ENCODE peak calls at places on chromosomes 11 and 22, in seven cellular contexts. One of them, this sample, is unnamed.

GRCh38 chr22:39467390-39467901 is 10.6 kb downstream of the MGAT3 start:
- DNase-seq in nucleus accumbens: no peak
- DNase-seq in iPS DF 6.9: no peak
- DNase-seq in stomach: no peak
- DNase-seq in heart right ventricle: no peak
- DNase-seq in suprapubic skin: no peak
- DNase-seq in NCI-H460: no peak
- DNase-seq in this sample: no peak

GRCh38 chr11:123308077-123308476 is 113.0 kb upstream of the CLMP start:
- DNase-seq in iPS DF 6.9: no peak
- DNase-seq in NCI-H460: no peak
- DNase-seq in nucleus accumbens: no peak
- DNase-seq in stomach: no peak
- DNase-seq in suprapubic skin: no peak
- DNase-seq in heart right ventricle: peak; percentile 13
- DNase-seq in this sample: no peak

GRCh38 chr11:57513911-57514537 is 1.5 kb downstream of the SLC43A1 start:
- DNase-seq in NCI-H460: no peak
- DNase-seq in heart right ventricle: peak; percentile 25
- DNase-seq in nucleus accumbens: no peak
- DNase-seq in suprapubic skin: peak; percentile 65
- DNase-seq in stomach: peak; percentile 69
- DNase-seq in iPS DF 6.9: no peak
- DNase-seq in this sample: no peak

GRCh38 chr11:109547356-109548027 is 125.5 kb downstream of the C11orf87 start:
- DNase-seq in heart right ventricle: no peak
- DNase-seq in suprapubic skin: no peak
- DNase-seq in NCI-H460: peak; percentile 13
- DNase-seq in stomach: no peak
- DNase-seq in iPS DF 6.9: no peak
- DNase-seq in nucleus accumbens: no peak
- DNase-seq in this sample: no peak

GRCh38 chr11:55849037-55849436 is 10.5 kb downstream of the OR5D16 start:
- DNase-seq in iPS DF 6.9: no peak
- DNase-seq in heart right ventricle: no peak
- DNase-seq in stomach: no peak
- DNase-seq in suprapubic skin: no peak
- DNase-seq in NCI-H460: no peak
- DNase-seq in nucleus accumbens: no peak
- DNase-seq in this sample: no peak

GRCh38 chr22:46364341-46365165 is 29.0 kb downstream of the TRMU start:
- DNase-seq in NCI-H460: no peak
- DNase-seq in suprapubic skin: no peak
- DNase-seq in stomach: no peak
- DNase-seq in iPS DF 6.9: no peak
- DNase-seq in heart right ventricle: no peak
- DNase-seq in nucleus accumbens: no peak
- DNase-seq in this sample: no peak

GRCh38 chr11:1574256-1575242 is 2.5 kb upstream of the DUSP8 start:
- DNase-seq in nucleus accumbens: no peak
- DNase-seq in heart right ventricle: no peak
- DNase-seq in NCI-H460: no peak
- DNase-seq in suprapubic skin: no peak
- DNase-seq in iPS DF 6.9: no peak
- DNase-seq in stomach: peak; percentile 69
- DNase-seq in this sample: no peak

GRCh38 chr22:47161631-47162030 is 399.2 kb downstream of the TBC1D22A start:
- DNase-seq in suprapubic skin: no peak
- DNase-seq in iPS DF 6.9: no peak
- DNase-seq in nucleus accumbens: no peak
- DNase-seq in heart right ventricle: no peak
- DNase-seq in stomach: no peak
- DNase-seq in NCI-H460: no peak
- DNase-seq in this sample: no peak

GRCh38 chr11:123083623-123084029 is 21.7 kb upstream of the HSPA8 start:
- DNase-seq in heart right ventricle: peak; percentile 94
- DNase-seq in iPS DF 6.9: no peak
- DNase-seq in NCI-H460: peak; percentile 63
- DNase-seq in stomach: peak; percentile 76
- DNase-seq in suprapubic skin: peak; percentile 80
- DNase-seq in nucleus accumbens: no peak
- DNase-seq in this sample: no peak

GRCh38 chr11:61962213-61963015 is 5.0 kb downstream of the FTH1 start:
- DNase-seq in NCI-H460: no peak
- DNase-seq in stomach: no peak
- DNase-seq in iPS DF 6.9: no peak
- DNase-seq in nucleus accumbens: no peak
- DNase-seq in suprapubic skin: no peak
- DNase-seq in heart right ventricle: no peak
- DNase-seq in this sample: no peak

GRCh38 chr11:70525006-70525405 is 126.7 kb downstream of the CTTN start:
- DNase-seq in stomach: no peak
- DNase-seq in heart right ventricle: no peak
- DNase-seq in NCI-H460: no peak
- DNase-seq in suprapubic skin: no peak
- DNase-seq in nucleus accumbens: no peak
- DNase-seq in iPS DF 6.9: no peak
- DNase-seq in this sample: no peak

GRCh38 chr22:37951305-37951704 is 2.1 kb downstream of the C22orf23 start:
- DNase-seq in stomach: no peak
- DNase-seq in iPS DF 6.9: no peak
- DNase-seq in NCI-H460: no peak
- DNase-seq in nucleus accumbens: no peak
- DNase-seq in heart right ventricle: no peak
- DNase-seq in suprapubic skin: no peak
- DNase-seq in this sample: no peak

GRCh38 chr11:28566643-28567042 is 458.5 kb downstream of the METTL15 start:
- DNase-seq in heart right ventricle: peak; percentile 85
- DNase-seq in iPS DF 6.9: no peak
- DNase-seq in suprapubic skin: peak; percentile 57
- DNase-seq in NCI-H460: peak; percentile 99
- DNase-seq in stomach: peak; percentile 56
- DNase-seq in nucleus accumbens: no peak
- DNase-seq in this sample: no peak

GRCh38 chr11:2577071-2578005 is 122.5 kb downstream of the KCNQ1OT1 start:
- DNase-seq in iPS DF 6.9: no peak
- DNase-seq in nucleus accumbens: no peak
- DNase-seq in NCI-H460: no peak
- DNase-seq in heart right ventricle: no peak
- DNase-seq in suprapubic skin: peak; percentile 56
- DNase-seq in stomach: no peak
- DNase-seq in this sample: no peak

GRCh38 chr11:126352934-126353801 is 2.3 kb upstream of the ST3GAL4 start:
- DNase-seq in heart right ventricle: no peak
- DNase-seq in stomach: no peak
- DNase-seq in iPS DF 6.9: no peak
- DNase-seq in NCI-H460: peak; percentile 52
- DNase-seq in nucleus accumbens: no peak
- DNase-seq in suprapubic skin: peak; percentile 35
- DNase-seq in this sample: no peak

GRCh38 chr11:67367836-67368227 is 5.6 kb downstream of the CLCF1 start:
- DNase-seq in suprapubic skin: no peak
- DNase-seq in nucleus accumbens: no peak
- DNase-seq in NCI-H460: no peak
- DNase-seq in heart right ventricle: no peak
- DNase-seq in iPS DF 6.9: no peak
- DNase-seq in stomach: no peak
- DNase-seq in this sample: no peak

GRCh38 chr22:40183029-40183581 is 5.4 kb downstream of the TNRC6B start:
- DNase-seq in heart right ventricle: no peak
- DNase-seq in nucleus accumbens: no peak
- DNase-seq in NCI-H460: no peak
- DNase-seq in iPS DF 6.9: no peak
- DNase-seq in suprapubic skin: no peak
- DNase-seq in stomach: no peak
- DNase-seq in this sample: no peak

GRCh38 chr11:108199446-108200321 is 22.8 kb downstream of the NPAT start:
- DNase-seq in stomach: no peak
- DNase-seq in suprapubic skin: no peak
- DNase-seq in NCI-H460: no peak
- DNase-seq in iPS DF 6.9: no peak
- DNase-seq in heart right ventricle: no peak
- DNase-seq in nucleus accumbens: no peak
- DNase-seq in this sample: no peak

GRCh38 chr11:111308140-111308539 is 9.8 kb downstream of the POU2AF3 start:
- DNase-seq in heart right ventricle: no peak
- DNase-seq in stomach: peak; percentile 91
- DNase-seq in NCI-H460: no peak
- DNase-seq in nucleus accumbens: no peak
- DNase-seq in suprapubic skin: no peak
- DNase-seq in iPS DF 6.9: no peak
- DNase-seq in this sample: no peak

GRCh38 chr11:129804012-129804411 is 11.6 kb upstream of the TMEM45B start:
- DNase-seq in nucleus accumbens: no peak
- DNase-seq in iPS DF 6.9: no peak
- DNase-seq in NCI-H460: no peak
- DNase-seq in stomach: no peak
- DNase-seq in heart right ventricle: no peak
- DNase-seq in suprapubic skin: no peak
- DNase-seq in this sample: no peak

GRCh38 chr11:31817054-31817620 is 6.0 kb upstream of the PAX6 start:
- DNase-seq in nucleus accumbens: no peak
- DNase-seq in stomach: no peak
- DNase-seq in heart right ventricle: no peak
- DNase-seq in NCI-H460: no peak
- DNase-seq in iPS DF 6.9: no peak
- DNase-seq in suprapubic skin: no peak
- DNase-seq in this sample: no peak

GRCh38 chr11:77106759-77107158 is 4.1 kb downstream of the OMP start:
- DNase-seq in iPS DF 6.9: no peak
- DNase-seq in NCI-H460: no peak
- DNase-seq in nucleus accumbens: no peak
- DNase-seq in heart right ventricle: no peak
- DNase-seq in suprapubic skin: no peak
- DNase-seq in stomach: no peak
- DNase-seq in this sample: no peak

GRCh38 chr11:112481893-112482292 is 221.2 kb upstream of the PLET1 start:
- DNase-seq in heart right ventricle: no peak
- DNase-seq in NCI-H460: no peak
- DNase-seq in iPS DF 6.9: no peak
- DNase-seq in nucleus accumbens: no peak
- DNase-seq in stomach: no peak
- DNase-seq in suprapubic skin: no peak
- DNase-seq in this sample: no peak

GRCh38 chr11:36219996-36220395 is 69.2 kb downstream of the COMMD9 start:
- DNase-seq in stomach: no peak
- DNase-seq in suprapubic skin: no peak
- DNase-seq in nucleus accumbens: no peak
- DNase-seq in iPS DF 6.9: no peak
- DNase-seq in heart right ventricle: no peak
- DNase-seq in NCI-H460: no peak
- DNase-seq in this sample: no peak

GRCh38 chr22:45009881-45010531 is at the start of gene PHF21B:
- DNase-seq in heart right ventricle: peak; percentile 57
- DNase-seq in stomach: peak; percentile 37
- DNase-seq in iPS DF 6.9: no peak
- DNase-seq in nucleus accumbens: peak; percentile 29
- DNase-seq in NCI-H460: peak; percentile 8
- DNase-seq in suprapubic skin: no peak
- DNase-seq in this sample: no peak

GRCh38 chr11:75522645-75523044 is 3.1 kb downstream of the GDPD5 start:
- DNase-seq in NCI-H460: no peak
- DNase-seq in heart right ventricle: no peak
- DNase-seq in suprapubic skin: no peak
- DNase-seq in nucleus accumbens: no peak
- DNase-seq in iPS DF 6.9: no peak
- DNase-seq in stomach: no peak
- DNase-seq in this sample: no peak

GRCh38 chr22:48803171-48803992 is 1024.3 kb downstream of the BRD1 start:
- DNase-seq in iPS DF 6.9: no peak
- DNase-seq in suprapubic skin: no peak
- DNase-seq in stomach: no peak
- DNase-seq in nucleus accumbens: no peak
- DNase-seq in NCI-H460: no peak
- DNase-seq in heart right ventricle: no peak
- DNase-seq in this sample: no peak

GRCh38 chr22:26054846-26055245 is 114.4 kb upstream of the SEZ6L start:
- DNase-seq in suprapubic skin: no peak
- DNase-seq in nucleus accumbens: no peak
- DNase-seq in stomach: no peak
- DNase-seq in iPS DF 6.9: no peak
- DNase-seq in heart right ventricle: no peak
- DNase-seq in NCI-H460: no peak
- DNase-seq in this sample: no peak

GRCh38 chr11:105861225-105861624 is 160.8 kb downstream of the MSANTD4 start:
- DNase-seq in suprapubic skin: no peak
- DNase-seq in heart right ventricle: no peak
- DNase-seq in stomach: no peak
- DNase-seq in nucleus accumbens: no peak
- DNase-seq in NCI-H460: no peak
- DNase-seq in iPS DF 6.9: no peak
- DNase-seq in this sample: no peak

GRCh38 chr11:134022748-134023147 is 46.1 kb upstream of the JAM3 start:
- DNase-seq in nucleus accumbens: no peak
- DNase-seq in NCI-H460: no peak
- DNase-seq in iPS DF 6.9: no peak
- DNase-seq in suprapubic skin: no peak
- DNase-seq in heart right ventricle: no peak
- DNase-seq in stomach: no peak
- DNase-seq in this sample: no peak

GRCh38 chr22:45957826-45958225 is 19.1 kb downstream of the WNT7B start:
- DNase-seq in heart right ventricle: no peak
- DNase-seq in NCI-H460: no peak
- DNase-seq in nucleus accumbens: no peak
- DNase-seq in iPS DF 6.9: no peak
- DNase-seq in suprapubic skin: no peak
- DNase-seq in stomach: no peak
- DNase-seq in this sample: no peak

GRCh38 chr22:29190915-29191314 is 14.8 kb upstream of the EMID1 start:
- DNase-seq in NCI-H460: no peak
- DNase-seq in stomach: no peak
- DNase-seq in heart right ventricle: no peak
- DNase-seq in nucleus accumbens: no peak
- DNase-seq in suprapubic skin: no peak
- DNase-seq in iPS DF 6.9: no peak
- DNase-seq in this sample: no peak

GRCh38 chr11:131005829-131006228 is 89.5 kb upstream of the SNX19 start:
- DNase-seq in suprapubic skin: no peak
- DNase-seq in iPS DF 6.9: no peak
- DNase-seq in nucleus accumbens: no peak
- DNase-seq in heart right ventricle: no peak
- DNase-seq in stomach: no peak
- DNase-seq in NCI-H460: no peak
- DNase-seq in this sample: no peak